ENCODE peak calls at places on chromosomes 7 and 10, in four cellular contexts. K is ovary, L is tibial nerve, B is aorta. V is an unnamed sample.

GRCh38 chr10:79056736-79057391 is 11.9 kb upstream of the ZMIZ1 start:
- DNase-seq in L (no peak), B (peak; percentile 56), K (peak; percentile 5), V (peak; percentile 48)

GRCh38 chr10:6819301-6819700 is 239.2 kb upstream of the PRKCQ start:
- DNase-seq in L (no peak), K (no peak), B (no peak), V (no peak)

GRCh38 chr7:101156277-101156676 is 2.0 kb downstream of the AP1S1 start:
- DNase-seq in K (no peak), L (no peak), B (no peak), V (no peak)

GRCh38 chr10:103983367-103983911 is 16.5 kb downstream of the SLK start:
- DNase-seq in K (no peak), L (no peak), B (no peak), V (no peak)

GRCh38 chr10:3433131-3433530 is 260.5 kb upstream of the PITRM1 start:
- DNase-seq in K (no peak), B (no peak), L (no peak), V (no peak)

GRCh38 chr7:128934361-128935352 is 3.1 kb upstream of the IRF5 start:
- DNase-seq in K (no peak), L (no peak), B (no peak), V (no peak)

GRCh38 chr7:100967292-100967863 is 2.0 kb upstream of the MUC12 start:
- DNase-seq in B (no peak), L (no peak), K (no peak), V (no peak)

GRCh38 chr7:139737221-139738100 is 40.3 kb downstream of the HIPK2 start:
- DNase-seq in B (no peak), L (no peak), K (no peak), V (no peak)

GRCh38 chr10:5665380-5666323 is 743 bp downstream of the ASB13 start:
- DNase-seq in K (peak; percentile 49), L (no peak), B (peak; percentile 82), V (peak; percentile 49)

GRCh38 chr10:98029149-98030092 is 1.0 kb downstream of the CRTAC1 start:
- DNase-seq in L (no peak), K (no peak), B (no peak), V (peak; percentile 60)

DNA sequence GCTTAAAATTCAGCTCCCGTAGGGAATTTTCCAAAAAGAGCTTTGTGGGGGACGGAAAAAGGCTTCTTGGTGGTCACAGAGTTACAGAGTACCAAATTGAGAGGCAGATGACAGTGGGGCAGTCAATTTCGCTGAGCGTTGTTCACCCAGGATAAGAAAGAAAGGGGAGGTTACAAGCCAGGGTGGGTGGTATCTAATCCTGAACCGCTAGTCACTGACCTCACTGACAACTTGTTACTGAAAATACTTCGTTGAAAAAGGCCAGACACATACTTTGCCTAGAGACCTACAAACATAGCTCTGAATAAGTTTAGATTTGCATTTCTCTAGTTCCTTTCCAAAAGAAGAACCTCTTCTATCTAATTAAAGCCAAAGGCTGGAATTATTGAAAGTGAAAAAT is at the start of gene CTNNA3:
- DNase-seq in B (no peak), K (no peak), L (no peak), V (peak; percentile 37)
- H3K4me3 ChIP-seq in B (peak within 1 kb of the TSS; percentile 95), K (peak within 1 kb of the TSS; percentile 11), L (no peak within 1 kb of the TSS), V (no peak within 1 kb of the TSS)

GRCh38 chr10:21526952-21527633 is 1.6 kb upstream of the SKIDA1 start:
- DNase-seq in K (peak; percentile 65), B (peak; percentile 91), L (peak; percentile 48), V (peak; percentile 80)

GRCh38 chr10:21530168-21530567 is 3.9 kb upstream of the MLLT10 start:
- DNase-seq in B (no peak), K (no peak), L (no peak), V (no peak)

GRCh38 chr10:21527634-21528451 is 2.4 kb upstream of the SKIDA1 start:
- DNase-seq in L (no peak), K (no peak), B (no peak), V (no peak)

GRCh38 chr10:21529236-21529910 is 3.9 kb upstream of the SKIDA1 start:
- DNase-seq in K (no peak), B (no peak), L (no peak), V (no peak)

GRCh38 chr10:21528452-21529235 is 3.2 kb upstream of the SKIDA1 start:
- DNase-seq in B (no peak), K (no peak), L (no peak), V (peak; percentile 76)
- H3K4me3 ChIP-seq in B (no peak overlapping the region), K (peak overlapping the region; percentile 58), L (peak overlapping the region; percentile 57), V (peak overlapping the region; percentile 97)

DNA sequence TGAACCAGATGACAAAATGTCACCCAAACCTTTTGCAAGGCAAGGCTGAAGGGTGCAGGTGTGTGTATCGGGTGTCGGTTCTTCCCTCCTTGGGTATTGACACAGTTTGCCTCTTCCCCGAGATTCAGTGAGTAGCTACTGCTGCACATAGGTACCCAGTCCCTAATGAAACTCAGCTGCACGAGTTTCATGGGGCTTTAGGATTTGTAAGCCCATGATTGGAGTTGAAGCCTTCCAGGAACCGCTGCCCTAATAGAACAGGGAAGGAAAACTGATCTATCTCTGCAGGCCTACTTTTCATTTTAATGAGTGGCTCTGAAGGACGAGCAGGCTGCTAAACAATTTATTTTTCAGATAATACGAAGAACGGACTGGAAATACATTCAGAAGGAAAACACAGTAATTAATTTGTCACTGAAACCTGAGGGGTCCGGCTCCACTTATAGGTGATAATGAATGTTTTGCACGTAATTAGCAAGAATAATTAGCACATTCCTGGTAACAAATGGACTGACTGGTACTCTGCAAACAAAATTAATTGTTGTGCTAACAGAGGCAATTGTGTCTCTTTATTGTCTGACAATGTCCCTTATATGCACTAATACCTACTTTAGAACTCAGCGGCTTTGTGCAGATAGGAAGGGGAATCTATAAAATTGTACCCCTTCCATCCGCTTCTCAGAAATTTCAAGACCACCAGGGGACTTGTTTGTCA is 49.6 kb upstream of the FZD8 start:
- DNase-seq in L (no peak), B (no peak), K (no peak), V (peak; percentile 56)
- H3K4me3 ChIP-seq in L (no peak overlapping the region), B (no peak overlapping the region), K (no peak overlapping the region), V (peak overlapping the region; percentile 13)

GRCh38 chr10:124522903-124523260 is 61.3 kb downstream of the LHPP start:
- DNase-seq in K (no peak), L (no peak), B (no peak), V (peak; percentile 2)

GRCh38 chr10:124520553-124521428 is 59.2 kb downstream of the LHPP start:
- DNase-seq in L (no peak), K (no peak), B (no peak), V (peak; percentile 31)

GRCh38 chr10:124523301-124523871 is 61.8 kb downstream of the LHPP start:
- DNase-seq in L (no peak), K (no peak), B (peak; percentile 79), V (peak; percentile 5)

GRCh38 chr10:124521429-124521871 is 59.8 kb downstream of the LHPP start:
- DNase-seq in B (peak; percentile 81), K (no peak), L (no peak), V (peak; percentile 1)

GRCh38 chr10:124522131-124522902 is 60.7 kb downstream of the LHPP start:
- DNase-seq in B (peak; percentile 72), K (no peak), L (no peak), V (no peak)
- H3K4me3 ChIP-seq in B (no peak overlapping the region), K (no peak overlapping the region), L (no peak overlapping the region), V (no peak overlapping the region)

GRCh38 chr10:132591166-132591971 is 53.8 kb downstream of the INPP5A start:
- DNase-seq in B (peak; percentile 92), K (no peak), L (no peak), V (no peak)

GRCh38 chr10:132595021-132595420 is 57.4 kb downstream of the INPP5A start:
- DNase-seq in L (no peak), K (no peak), B (no peak), V (no peak)

GRCh38 chr10:132593900-132594876 is 56.6 kb downstream of the INPP5A start:
- DNase-seq in K (no peak), L (no peak), B (no peak), V (no peak)

GRCh38 chr10:132590752-132591121 is 53.1 kb downstream of the INPP5A start:
- DNase-seq in L (no peak), B (no peak), K (no peak), V (no peak)

DNA sequence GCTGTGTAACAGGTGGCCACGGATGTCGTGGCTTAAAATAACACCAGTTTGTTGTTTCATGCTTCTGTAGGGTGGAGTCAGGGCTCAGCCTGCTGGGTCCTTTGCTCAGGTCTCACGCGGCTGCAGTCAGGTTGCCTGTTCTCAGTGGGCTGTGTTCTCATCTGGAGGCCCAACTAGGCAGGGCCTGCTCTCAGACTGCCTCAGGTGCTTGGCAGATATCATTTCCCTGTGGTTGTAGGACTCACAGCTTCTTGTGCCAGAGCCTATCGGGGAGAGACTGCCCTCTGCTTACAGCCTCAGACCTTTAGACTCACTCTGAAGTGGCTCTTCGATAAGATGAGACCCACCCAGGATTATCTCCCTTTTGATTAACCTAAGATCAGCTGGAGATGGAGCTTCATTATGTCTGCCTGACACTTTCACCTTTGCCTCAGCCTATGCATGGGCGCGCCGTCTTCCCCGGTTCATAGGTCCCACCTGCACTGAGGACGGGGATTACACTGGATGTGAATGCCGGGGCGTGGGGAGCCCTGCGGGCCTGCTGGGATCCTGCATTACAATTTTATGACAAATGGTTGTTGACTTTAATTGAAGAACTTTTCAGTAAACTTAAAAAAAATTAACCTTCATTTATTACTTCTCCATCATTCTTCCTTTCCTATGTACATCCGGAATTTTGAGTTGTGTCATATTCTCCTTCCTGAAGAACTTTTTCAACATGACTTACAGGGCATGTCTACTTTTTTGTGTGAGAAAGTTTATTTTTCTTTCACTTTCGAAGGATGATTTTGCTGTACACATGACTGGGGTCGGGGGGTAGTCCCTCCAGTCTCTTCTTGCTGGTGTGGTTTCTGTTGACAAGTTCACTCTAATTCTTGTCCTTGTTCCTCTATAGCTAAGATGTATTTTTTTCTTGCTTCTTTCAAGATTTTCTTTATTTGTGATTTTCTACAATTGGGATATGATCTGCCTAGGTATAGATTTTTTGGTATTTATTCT is 55.5 kb downstream of the INPP5A start:
- DNase-seq in B (peak; percentile 75), K (no peak), L (no peak), V (no peak)
- H3K4me3 ChIP-seq in B (no peak overlapping the region), K (no peak overlapping the region), L (no peak overlapping the region), V (no peak overlapping the region)

GRCh38 chr10:57094083-57094482 is 733.0 kb upstream of the ZWINT start:
- DNase-seq in B (no peak), L (no peak), K (no peak), V (no peak)

GRCh38 chr10:57096044-57096443 is 735.0 kb upstream of the ZWINT start:
- DNase-seq in K (no peak), B (no peak), L (no peak), V (no peak)

GRCh38 chr10:57098146-57098545 is 737.1 kb upstream of the ZWINT start:
- DNase-seq in L (no peak), B (no peak), K (no peak), V (no peak)

GRCh38 chr10:57094965-57095364 is 733.9 kb upstream of the ZWINT start:
- DNase-seq in B (no peak), K (no peak), L (no peak), V (no peak)
- H3K4me3 ChIP-seq in B (no peak overlapping the region), K (no peak overlapping the region), L (no peak overlapping the region), V (no peak overlapping the region)

GRCh38 chr10:122402548-122403131 is 28.1 kb downstream of the PLEKHA1 start:
- DNase-seq in B (no peak), L (no peak), K (no peak), V (no peak)

GRCh38 chr10:122407375-122408125 is 33.0 kb downstream of the PLEKHA1 start:
- DNase-seq in B (no peak), L (peak; percentile 36), K (peak; percentile 39), V (no peak)

DNA sequence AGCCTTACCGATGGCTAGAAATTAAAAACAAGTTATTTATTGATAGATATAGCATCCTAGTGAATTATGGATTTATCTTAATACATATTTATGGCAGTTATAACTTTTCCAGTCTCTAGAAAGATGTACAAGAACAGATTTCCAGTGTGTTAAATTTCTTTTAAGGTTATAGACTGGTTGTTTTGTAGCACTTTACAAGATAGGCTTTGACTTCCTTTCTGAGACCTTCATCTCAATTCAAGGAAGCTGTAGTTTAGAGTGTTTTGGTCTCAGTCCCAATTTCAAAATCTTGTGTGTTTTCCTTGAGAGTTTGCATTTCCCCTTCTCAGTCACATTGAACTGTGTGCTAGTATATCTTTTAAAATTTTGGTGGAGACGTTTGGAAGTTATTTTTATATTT is 30.1 kb downstream of the PLEKHA1 start:
- DNase-seq in K (no peak), L (no peak), B (no peak), V (no peak)
- H3K4me3 ChIP-seq in K (no peak overlapping the region), L (no peak overlapping the region), B (no peak overlapping the region), V (no peak overlapping the region)